ENCODE peak calls at places on chromosomes 3 and 15, in nine cellular contexts. F, V, C, J, Q, L, G, X and T are unnamed samples.

GRCh38 chr3:81666502-81667121 is 94.8 kb downstream of the GBE1 start:
- DNase-seq in F (peak), V (peak), C (no peak), J (no peak), Q (no peak), L (no peak), G (no peak), X (no peak), T (no peak)

GRCh38 chr15:73838795-73839565 is 34.4 kb upstream of the TBC1D21 start:
- DNase-seq in F (peak), V (no peak), C (no peak), J (no peak), Q (no peak), L (no peak), G (peak), X (peak), T (no peak)

GRCh38 chr15:70059476-70060213 is 38.1 kb downstream of the TLE3 start:
- DNase-seq in F (no peak), V (no peak), C (no peak), J (no peak), Q (no peak), L (no peak), G (no peak), X (no peak), T (no peak)

GRCh38 chr3:63015614-63016016 is 140.4 kb upstream of the CADPS start:
- DNase-seq in F (no peak), V (peak), C (peak), J (no peak), Q (no peak), L (no peak), G (no peak), X (no peak), T (no peak)

GRCh38 chr3:105040026-105040622 is 326.6 kb upstream of the ALCAM start:
- DNase-seq in F (peak), V (no peak), C (no peak), J (no peak), Q (no peak), L (no peak), G (no peak), X (no peak), T (no peak)

GRCh38 chr3:10743366-10744097 is 72.5 kb upstream of the SLC6A11 start:
- DNase-seq in F (no peak), V (no peak), C (no peak), J (no peak), Q (no peak), L (no peak), G (no peak), X (peak), T (no peak)

GRCh38 chr3:173584093-173584833 is 186.7 kb downstream of the NLGN1 start:
- DNase-seq in F (peak), V (peak), C (no peak), J (no peak), Q (no peak), L (peak), G (no peak), X (no peak), T (no peak)

GRCh38 chr15:36661042-36661441 is 81.6 kb downstream of the CDIN1 start:
- DNase-seq in F (no peak), V (no peak), C (no peak), J (no peak), Q (no peak), L (no peak), G (no peak), X (no peak), T (no peak)

GRCh38 chr15:34271493-34271892 is 46.7 kb downstream of the EMC4 start:
- DNase-seq in F (no peak), V (peak), C (peak), J (no peak), Q (no peak), L (no peak), G (no peak), X (no peak), T (no peak)

GRCh38 chr3:79139395-79140060 is 628.3 kb downstream of the ROBO1 start:
- DNase-seq in F (no peak), V (no peak), C (no peak), J (no peak), Q (no peak), L (no peak), G (no peak), X (no peak), T (no peak)

GRCh38 chr3:14716593-14716992 is 41.7 kb downstream of the C3orf20 start:
- DNase-seq in F (no peak), V (no peak), C (no peak), J (no peak), Q (no peak), L (no peak), G (no peak), X (no peak), T (no peak)

GRCh38 chr3:99965077-99965476 is 147.4 kb downstream of the CMSS1 start:
- DNase-seq in F (no peak), V (no peak), C (no peak), J (no peak), Q (no peak), L (no peak), G (peak), X (no peak), T (no peak)

GRCh38 chr15:77634266-77634962 is 1.7 kb upstream of the LINGO1 start:
- DNase-seq in F (peak), V (peak), C (peak), J (no peak), Q (no peak), L (peak), G (peak), X (peak), T (peak)
- TF ChIP-seq EP300 in F (no peak), V (no peak), C (no peak), J (no peak), Q (no peak), L (no peak), G (no peak), X (no peak), T (no peak)

GRCh38 chr3:164418426-164418825 is 659.9 kb downstream of the SI start:
- DNase-seq in F (no peak), V (no peak), C (no peak), J (no peak), Q (no peak), L (no peak), G (no peak), X (no peak), T (peak)

GRCh38 chr3:164417955-164418354 is 660.3 kb downstream of the SI start:
- DNase-seq in F (no peak), V (no peak), C (no peak), J (no peak), Q (no peak), L (no peak), G (no peak), X (no peak), T (no peak)

GRCh38 chr3:164416491-164417222 is 661.6 kb downstream of the SI start:
- DNase-seq in F (no peak), V (no peak), C (no peak), J (no peak), Q (no peak), L (no peak), G (no peak), X (no peak), T (no peak)

DNA sequence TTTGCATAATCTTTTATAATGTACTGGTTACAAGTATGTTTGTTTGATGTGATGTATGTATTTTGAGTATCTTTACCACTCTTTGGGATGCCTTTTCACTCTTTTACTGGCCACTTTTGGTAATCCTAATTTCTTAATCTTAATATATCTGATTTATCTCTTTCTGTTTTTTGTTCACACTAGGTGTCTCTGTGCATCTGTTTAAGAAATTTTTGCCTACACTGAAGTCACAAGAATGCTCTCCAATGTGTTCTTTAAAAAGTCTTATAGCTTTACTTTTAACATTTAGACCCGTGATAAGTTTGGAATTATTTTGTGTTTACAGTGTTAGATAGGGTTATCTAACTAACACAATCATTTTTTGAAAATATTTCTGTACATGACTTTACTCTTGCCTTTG is 659.1 kb downstream of the SI start:
- DNase-seq in F (no peak), V (no peak), C (no peak), J (no peak), Q (no peak), L (no peak), G (no peak), X (no peak), T (no peak)
- TF ChIP-seq EP300 in F (no peak), V (no peak), C (no peak), J (no peak), Q (no peak), L (no peak), G (no peak), X (no peak), T (no peak)

GRCh38 chr15:52236015-52236414 is 44.8 kb upstream of the GNB5 start:
- DNase-seq in F (no peak), V (no peak), C (no peak), J (no peak), Q (no peak), L (no peak), G (no peak), X (peak), T (no peak)
- TF ChIP-seq EP300 in F (no peak), V (no peak), C (no peak), J (no peak), Q (no peak), L (no peak), G (no peak), X (no peak), T (no peak)

GRCh38 chr3:107446706-107447105 is 69.5 kb downstream of the CCDC54 start:
- DNase-seq in F (no peak), V (no peak), C (no peak), J (no peak), Q (no peak), L (no peak), G (no peak), X (no peak), T (no peak)
- TF ChIP-seq EP300 in F (no peak), V (no peak), C (no peak), J (no peak), Q (no peak), L (no peak), G (no peak), X (no peak), T (no peak)

DNA sequence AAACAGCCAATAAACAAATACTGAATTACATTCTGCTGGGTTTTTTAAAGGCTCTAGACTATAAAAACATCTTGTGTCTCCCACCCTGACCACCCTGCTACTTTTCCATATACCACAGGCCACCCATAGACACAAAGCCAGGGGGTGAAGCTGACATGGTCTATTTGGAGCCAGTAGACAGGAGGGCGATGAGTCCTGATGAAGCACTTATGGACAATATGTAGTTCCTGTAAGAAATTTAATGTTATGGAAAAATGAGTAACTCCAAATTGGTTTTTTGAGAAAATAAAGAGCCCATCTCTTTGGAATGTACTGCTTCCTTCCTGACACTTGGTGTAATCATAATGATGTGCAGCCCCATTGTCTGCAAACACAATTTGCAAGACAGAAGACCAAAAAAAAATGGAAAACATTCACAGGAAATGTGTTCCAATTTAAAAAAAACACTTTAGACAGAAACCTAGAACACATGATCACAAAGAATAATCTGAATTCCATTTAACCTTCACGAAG is 11.8 kb downstream of the SSR3 start:
- DNase-seq in F (no peak), V (no peak), C (no peak), J (no peak), Q (no peak), L (no peak), G (no peak), X (no peak), T (no peak)
- TF ChIP-seq EP300 in F (no peak), V (no peak), C (no peak), J (no peak), Q (no peak), L (no peak), G (no peak), X (no peak), T (no peak)

GRCh38 chr15:79903626-79904025 is 6.8 kb upstream of the MTHFS start:
- DNase-seq in F (no peak), V (no peak), C (no peak), J (no peak), Q (no peak), L (no peak), G (no peak), X (no peak), T (no peak)
- TF ChIP-seq EP300 in F (no peak), V (no peak), C (no peak), J (no peak), Q (no peak), L (no peak), G (no peak), X (no peak), T (no peak)

GRCh38 chr3:138625707-138626365 is 17.3 kb downstream of the FAIM start:
- DNase-seq in F (no peak), V (no peak), C (no peak), J (no peak), Q (peak), L (no peak), G (no peak), X (no peak), T (no peak)
- TF ChIP-seq EP300 in F (peak), V (no peak), C (no peak), J (no peak), Q (no peak), L (no peak), G (no peak), X (no peak), T (no peak)

DNA sequence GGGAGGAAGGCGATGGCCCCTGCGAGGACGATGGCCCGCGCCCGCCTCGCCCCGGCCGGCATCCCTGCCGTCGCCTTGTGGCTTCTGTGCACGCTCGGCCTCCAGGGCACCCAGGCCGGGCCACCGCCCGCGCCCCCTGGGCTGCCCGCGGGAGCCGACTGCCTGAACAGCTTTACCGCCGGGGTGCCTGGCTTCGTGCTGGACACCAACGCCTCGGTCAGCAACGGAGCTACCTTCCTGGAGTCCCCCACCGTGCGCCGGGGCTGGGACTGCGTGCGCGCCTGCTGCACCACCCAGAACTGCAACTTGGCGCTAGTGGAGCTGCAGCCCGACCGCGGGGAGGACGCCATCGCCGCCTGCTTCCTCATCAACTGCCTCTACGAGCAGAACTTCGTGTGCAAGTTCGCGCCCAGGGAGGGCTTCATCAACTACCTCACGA is 714 bp downstream of the SPINT1 start:
- DNase-seq in F (peak), V (no peak), C (no peak), J (no peak), Q (no peak), L (no peak), G (peak), X (peak), T (peak)
- TF ChIP-seq EP300 in F (no peak), V (no peak), C (no peak), J (no peak), Q (no peak), L (no peak), G (no peak), X (no peak), T (no peak)

GRCh38 chr15:78414608-78415250 is 23.3 kb upstream of the IREB2 start:
- DNase-seq in F (no peak), V (no peak), C (no peak), J (no peak), Q (no peak), L (no peak), G (no peak), X (no peak), T (no peak)
- TF ChIP-seq EP300 in F (no peak), V (no peak), C (no peak), J (no peak), Q (no peak), L (no peak), G (no peak), X (no peak), T (no peak)